ENCODE peak calls at places on chromosomes 6 and 20, in seven cellular contexts. Q, J, C, E, A, R and I are unnamed samples.

GRCh38 chr6:161829186-161829794 is 555.4 kb upstream of the AGPAT4 start:
- DNase-seq in E (no peak), C (no peak), J (no peak), Q (no peak), R (no peak), A (no peak), I (no peak)

GRCh38 chr6:21798468-21798867 is 204.9 kb downstream of the SOX4 start:
- DNase-seq in A (no peak), J (no peak), R (no peak), Q (no peak), E (no peak), C (no peak), I (no peak)

GRCh38 chr20:1334761-1335160 is 5.8 kb upstream of the SDCBP2 start:
- DNase-seq in J (no peak), C (no peak), E (no peak), A (no peak), R (no peak), Q (peak), I (no peak)

GRCh38 chr6:151413372-151414145 is 22.2 kb upstream of the ZBTB2 start:
- DNase-seq in E (no peak), A (no peak), J (no peak), R (no peak), C (no peak), Q (no peak), I (no peak)

GRCh38 chr6:125853740-125854139 is 63.0 kb downstream of the NCOA7 start:
- DNase-seq in C (no peak), A (no peak), Q (no peak), E (no peak), R (no peak), J (no peak), I (no peak)

GRCh38 chr6:166754218-166755030 is 127.4 kb upstream of the RPS6KA2 start:
- DNase-seq in A (no peak), Q (no peak), C (no peak), E (no peak), J (no peak), R (no peak), I (no peak)

GRCh38 chr20:10074513-10074912 is 39.7 kb downstream of the ANKEF1 start:
- DNase-seq in E (peak), J (peak), A (no peak), C (no peak), R (no peak), Q (peak), I (no peak)

GRCh38 chr6:137097057-137097456 is 52.3 kb upstream of the IL20RA start:
- DNase-seq in A (no peak), C (no peak), R (no peak), Q (no peak), E (no peak), J (no peak), I (no peak)

GRCh38 chr20:14406495-14406894 is 69.1 kb upstream of the FLRT3 start:
- DNase-seq in A (no peak), R (no peak), J (peak), E (peak), C (no peak), Q (peak), I (peak)

GRCh38 chr6:29025927-29026585 is 18.9 kb downstream of the OR2W1 start:
- DNase-seq in Q (no peak), A (no peak), R (no peak), C (no peak), J (no peak), E (no peak), I (no peak)

GRCh38 chr6:134295953-134296553 is 21.9 kb downstream of the SGK1 start:
- DNase-seq in C (no peak), E (peak), J (peak), A (peak), R (no peak), Q (peak), I (peak)

GRCh38 chr6:89048985-89049384 is 31.6 kb upstream of the PNRC1 start:
- DNase-seq in C (no peak), J (peak), E (no peak), A (no peak), R (no peak), Q (no peak), I (no peak)

GRCh38 chr6:138550346-138550767 is 51.1 kb upstream of the NHSL1 start:
- DNase-seq in Q (no peak), E (no peak), R (no peak), C (no peak), A (no peak), J (no peak), I (peak)

GRCh38 chr6:53067799-53068442 is 2.7 kb downstream of the FBXO9 start:
- DNase-seq in R (no peak), Q (peak), J (no peak), A (no peak), C (no peak), E (no peak), I (no peak)

GRCh38 chr6:105077592-105078463 is 102.0 kb downstream of the POPDC3 start:
- DNase-seq in J (peak), C (no peak), A (peak), R (peak), E (peak), Q (peak), I (no peak)